ENCODE peak calls at places on chromosome 4, in five cellular contexts. D is tibial nerve, F is sigmoid colon, Y is A549, O is HepG2. R is an unnamed sample.

GRCh38 chr4:155032521-155033229 is 175.8 kb upstream of the NPY2R start:
- DNase-seq in D (no peak), F (no peak), Y (no peak), O (no peak), R (no peak)

GRCh38 chr4:109877400-109877799 is 29.5 kb downstream of the LRIT3 start:
- DNase-seq in D (no peak), F (no peak), Y (no peak), O (no peak), R (no peak)

GRCh38 chr4:34365891-34366290 is 1878.4 kb downstream of the ARAP2 start:
- DNase-seq in D (no peak), F (no peak), Y (no peak), O (no peak), R (no peak)

GRCh38 chr4:24895461-24895860 is 17.4 kb downstream of the CCDC149 start:
- DNase-seq in D (no peak), F (no peak), Y (no peak), O (no peak), R (no peak)

GRCh38 chr4:5366421-5366820 is 315.1 kb downstream of the STK32B start:
- DNase-seq in D (no peak), F (no peak), Y (peak), O (no peak), R (no peak)

GRCh38 chr4:173489514-173489913 is 40.5 kb downstream of the HAND2 start:
- DNase-seq in D (no peak), F (no peak), Y (no peak), O (no peak), R (no peak)

GRCh38 chr4:793109-793861 is 32.6 kb downstream of the CPLX1 start:
- DNase-seq in D (no peak), F (no peak), Y (no peak), O (no peak), R (no peak)

GRCh38 chr4:7817877-7818675 is 121.6 kb downstream of the AFAP1 start:
- DNase-seq in D (no peak), F (peak), Y (no peak), O (no peak), R (peak)

GRCh38 chr4:109658871-109659410 is 44.3 kb downstream of the CASP6 start:
- DNase-seq in D (no peak), F (no peak), Y (no peak), O (no peak), R (no peak)

GRCh38 chr4:89029591-89029990 is 27.4 kb downstream of the FAM13A start:
- DNase-seq in D (no peak), F (no peak), Y (no peak), O (no peak), R (no peak)

GRCh38 chr4:142265536-142265935 is 580.6 kb downstream of the INPP4B start:
- DNase-seq in D (no peak), F (no peak), Y (peak), O (no peak), R (no peak)

GRCh38 chr4:109947918-109948317 is 35.2 kb downstream of the EGF start:
- DNase-seq in D (no peak), F (no peak), Y (no peak), O (no peak), R (no peak)

GRCh38 chr4:147731611-147732515 is at the start of gene ARHGAP10:
- DNase-seq in D (peak), F (peak), Y (peak), O (no peak), R (peak)

GRCh38 chr4:73446336-73446938 is 10.4 kb downstream of the AFP start:
- DNase-seq in D (peak), F (no peak), Y (peak), O (peak), R (no peak)

GRCh38 chr4:166435449-166435848 is 562.4 kb downstream of the TLL1 start:
- DNase-seq in D (no peak), F (no peak), Y (no peak), O (no peak), R (no peak)

GRCh38 chr4:165472943-165473676 is 94.3 kb downstream of the CPE start:
- DNase-seq in D (no peak), F (no peak), Y (no peak), O (no peak), R (no peak)

GRCh38 chr4:7924163-7924562 is 15.5 kb downstream of the AFAP1 start:
- DNase-seq in D (no peak), F (no peak), Y (no peak), O (peak), R (no peak)

GRCh38 chr4:68368566-68369473 is 18.9 kb upstream of the YTHDC1 start:
- DNase-seq in D (no peak), F (no peak), Y (peak), O (no peak), R (no peak)

GRCh38 chr4:81412941-81413488 is 58.7 kb downstream of the RASGEF1B start:
- DNase-seq in D (no peak), F (no peak), Y (no peak), O (no peak), R (no peak)

GRCh38 chr4:71270901-71271300 is 67.9 kb upstream of the SLC4A4 start:
- DNase-seq in D (no peak), F (no peak), Y (peak), O (peak), R (no peak)

GRCh38 chr4:109319684-109320083 is 17.2 kb upstream of the COL25A1 start:
- DNase-seq in D (no peak), F (no peak), Y (no peak), O (no peak), R (no peak)

GRCh38 chr4:65007841-65008439 is 598.7 kb upstream of the TECRL start:
- DNase-seq in D (no peak), F (no peak), Y (peak), O (peak), R (no peak)

GRCh38 chr4:38466401-38466800 is 197.6 kb upstream of the KLF3 start:
- DNase-seq in D (no peak), F (no peak), Y (no peak), O (no peak), R (no peak)
- TF ChIP-seq EP300 in D (no peak), F (no peak), Y (no peak), O (no peak), R (no peak)

GRCh38 chr4:76058888-76059426 is 15.6 kb upstream of the ART3 start:
- DNase-seq in D (no peak), F (no peak), Y (no peak), O (peak), R (no peak)

GRCh38 chr4:76053730-76054129 is 17.9 kb upstream of the CXCL11 start:
- DNase-seq in D (no peak), F (no peak), Y (no peak), O (peak), R (no peak)

GRCh38 chr4:76058302-76058701 is 16.2 kb upstream of the ART3 start:
- DNase-seq in D (no peak), F (no peak), Y (no peak), O (no peak), R (no peak)

GRCh38 chr4:76055421-76055820 is 19.1 kb upstream of the ART3 start:
- DNase-seq in D (no peak), F (no peak), Y (no peak), O (no peak), R (no peak)

DNA sequence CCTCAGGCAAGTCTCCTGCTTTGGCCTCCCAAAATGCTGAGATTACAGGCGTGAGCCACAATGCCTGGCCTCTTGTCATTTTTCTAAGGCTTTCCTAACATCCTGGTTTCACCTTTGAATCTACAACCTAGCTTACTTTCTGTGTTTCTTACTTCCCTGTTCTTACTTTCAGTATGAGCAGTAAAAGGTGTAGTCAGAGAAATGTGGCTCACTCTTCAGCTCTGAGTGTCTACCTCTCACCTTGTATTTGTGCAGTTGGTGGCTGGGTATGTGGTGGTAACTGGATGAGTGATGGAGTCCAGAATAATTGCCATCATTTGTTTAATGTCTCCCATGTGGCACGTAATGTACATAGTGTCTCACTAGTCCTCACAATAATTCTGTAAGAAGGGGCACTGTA is 19.1 kb upstream of the CXCL11 start:
- DNase-seq in D (no peak), F (no peak), Y (no peak), O (no peak), R (no peak)
- TF ChIP-seq EP300 in D (no peak), F (no peak), Y (no peak), O (no peak), R (no peak)

GRCh38 chr4:137892134-137892533 is 350.0 kb downstream of the SLC7A11 start:
- DNase-seq in D (no peak), F (no peak), Y (no peak), O (no peak), R (no peak)
- TF ChIP-seq EP300 in D (no peak), F (no peak), Y (no peak), O (no peak), R (no peak)

GRCh38 chr4:11194431-11194830 is 234.3 kb downstream of the HS3ST1 start:
- DNase-seq in D (no peak), F (no peak), Y (no peak), O (no peak), R (no peak)

GRCh38 chr4:11189756-11190155 is 238.9 kb downstream of the HS3ST1 start:
- DNase-seq in D (no peak), F (no peak), Y (no peak), O (no peak), R (no peak)
- TF ChIP-seq EP300 in D (no peak), F (no peak), Y (no peak), O (no peak), R (no peak)

GRCh38 chr4:37604464-37604863 is 81.7 kb downstream of the RELL1 start:
- DNase-seq in D (no peak), F (no peak), Y (no peak), O (no peak), R (no peak)

GRCh38 chr4:37602454-37603069 is 83.6 kb downstream of the RELL1 start:
- DNase-seq in D (no peak), F (no peak), Y (no peak), O (no peak), R (no peak)

GRCh38 chr4:37601527-37601926 is 84.6 kb downstream of the RELL1 start:
- DNase-seq in D (no peak), F (no peak), Y (no peak), O (peak), R (no peak)

GRCh38 chr4:37603711-37604110 is 82.5 kb downstream of the RELL1 start:
- DNase-seq in D (no peak), F (no peak), Y (no peak), O (no peak), R (no peak)

DNA sequence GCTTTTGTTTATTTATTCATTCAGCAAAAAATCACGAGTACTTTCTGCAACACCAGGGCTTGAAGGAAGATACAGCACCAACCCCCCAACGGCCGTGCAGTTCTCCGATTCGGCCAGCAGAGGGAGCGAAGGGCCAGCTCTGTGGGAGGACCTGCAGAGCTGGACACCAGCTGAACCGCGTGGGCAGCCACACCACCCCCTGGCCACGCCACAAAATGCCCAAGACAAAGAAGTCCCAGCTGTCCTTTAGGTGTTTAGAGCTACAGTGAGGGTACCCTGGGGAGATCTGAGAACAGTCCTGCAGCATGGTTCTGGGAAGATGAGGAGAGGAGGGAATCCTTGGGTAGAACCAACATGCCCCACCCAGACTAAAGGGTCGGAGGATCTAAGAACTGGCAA is 83.1 kb downstream of the RELL1 start:
- DNase-seq in D (peak), F (peak), Y (peak), O (peak), R (peak)
- TF ChIP-seq EP300 in D (no peak), F (no peak), Y (no peak), O (no peak), R (no peak)

DNA sequence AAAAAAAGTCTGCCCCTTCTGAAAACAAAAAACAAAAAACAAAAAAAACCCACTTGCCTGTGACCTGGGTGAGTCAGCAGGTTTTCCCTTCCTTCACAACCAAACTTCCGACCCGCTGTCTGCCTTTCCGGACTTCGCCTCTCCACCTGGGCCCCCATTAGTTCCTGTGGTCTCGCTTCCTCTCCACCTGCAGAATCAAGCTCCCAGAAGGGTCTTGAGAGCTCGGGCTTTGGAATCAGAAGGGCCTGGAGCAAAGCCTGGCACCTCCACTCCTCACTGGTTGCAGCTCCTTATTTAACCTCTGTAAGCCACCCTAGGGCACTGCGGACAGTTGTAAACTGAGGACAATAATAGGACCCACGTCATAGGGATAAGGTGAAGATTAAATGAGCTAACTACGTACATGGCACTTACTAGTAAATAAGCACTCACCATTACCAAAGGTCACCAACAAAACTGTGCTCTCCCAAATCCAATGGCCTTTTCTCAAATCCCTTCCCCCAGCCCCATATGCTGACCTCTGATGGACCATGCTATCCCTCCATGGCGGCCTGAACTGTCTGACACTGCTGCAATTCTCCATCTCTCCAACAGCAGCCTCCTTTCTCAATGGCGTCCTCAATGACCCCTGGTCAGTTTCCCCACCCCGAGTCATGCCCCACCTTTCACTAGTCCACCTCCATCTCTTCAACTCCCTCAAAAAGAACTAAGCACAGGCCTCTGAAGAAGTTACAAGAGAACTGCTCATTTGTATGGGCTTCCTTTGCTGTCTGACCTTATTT is 64.2 kb downstream of the IRF2 start:
- DNase-seq in D (no peak), F (no peak), Y (no peak), O (no peak), R (no peak)
- TF ChIP-seq EP300 in D (no peak), F (no peak), Y (no peak), O (no peak), R (no peak)

GRCh38 chr4:126897038-126897437 is 735.7 kb upstream of the INTU start:
- DNase-seq in D (no peak), F (no peak), Y (no peak), O (no peak), R (no peak)
- TF ChIP-seq EP300 in D (no peak), F (no peak), Y (no peak), O (no peak), R (no peak)

DNA sequence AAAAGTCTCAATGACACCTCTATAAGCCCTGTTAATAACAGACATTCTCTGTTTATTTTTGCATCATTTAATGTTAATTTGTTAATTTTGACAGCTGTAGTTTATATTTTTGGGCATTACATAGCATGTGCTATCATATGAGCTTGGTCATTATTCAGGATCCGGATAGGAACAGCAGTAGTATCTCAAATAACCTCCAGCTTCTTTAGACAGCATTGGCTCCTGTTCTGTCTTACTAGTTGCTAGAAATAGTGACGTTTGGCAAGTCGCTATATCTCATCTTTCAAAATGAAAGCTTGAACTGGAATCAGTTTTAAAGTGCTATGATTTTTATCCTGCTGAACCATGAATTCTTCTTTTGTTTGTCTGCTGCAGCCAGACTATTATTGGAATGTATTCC is 9.0 kb upstream of the ADGRA3 start:
- DNase-seq in D (no peak), F (no peak), Y (no peak), O (no peak), R (no peak)
- TF ChIP-seq EP300 in D (no peak), F (no peak), Y (no peak), O (no peak), R (no peak)

R was measured in ovary.